ENCODE peak calls at places on chromosomes 6 and 20, in six cellular contexts. D is IMR-90, K is PC-3, C is transverse colon, A is mammary epithelial cell, J is A673. X is an unnamed sample.

GRCh38 chr6:46691052-46691451 is 3.4 kb downstream of the TDRD6 start:
- DNase-seq in D (no peak), K (no peak), C (no peak), A (no peak), J (no peak), X (no peak)

GRCh38 chr6:127030111-127030510 is 88.4 kb upstream of the RSPO3 start:
- DNase-seq in D (no peak), K (no peak), C (no peak), A (no peak), J (no peak), X (no peak)

GRCh38 chr20:36308986-36309385 is 2.8 kb downstream of the DLGAP4 start:
- DNase-seq in D (no peak), K (no peak), C (no peak), A (no peak), J (no peak), X (no peak)

GRCh38 chr20:57123139-57123903 is 143.1 kb downstream of the BMP7 start:
- DNase-seq in D (no peak), K (no peak), C (no peak), A (no peak), J (no peak), X (no peak)

GRCh38 chr6:5981274-5982026 is 25.3 kb downstream of the NRN1 start:
- DNase-seq in D (peak; percentile 9), K (peak; percentile 76), C (no peak), A (peak; percentile 80), J (peak; percentile 79), X (no peak)

GRCh38 chr6:31122803-31123706 is 2.8 kb upstream of the CDSN start:
- DNase-seq in D (peak; percentile 76), K (no peak), C (no peak), A (peak; percentile 89), J (no peak), X (peak; percentile 92)

GRCh38 chr6:94468830-94469229 is 1049.5 kb upstream of the EPHA7 start:
- DNase-seq in D (no peak), K (no peak), C (no peak), A (no peak), J (peak; percentile 86), X (no peak)

GRCh38 chr6:37676071-37676470 is 21.6 kb downstream of the MDGA1 start:
- DNase-seq in D (no peak), K (no peak), C (no peak), A (no peak), J (no peak), X (no peak)

GRCh38 chr6:142419071-142419470 is 117.3 kb downstream of the ADGRG6 start:
- DNase-seq in D (no peak), K (no peak), C (no peak), A (no peak), J (no peak), X (no peak)

GRCh38 chr6:89574860-89575561 is 63.5 kb downstream of the LYRM2 start:
- DNase-seq in D (no peak), K (peak; percentile 6), C (no peak), A (no peak), J (no peak), X (no peak)

GRCh38 chr20:38880952-38881735 is 45.1 kb upstream of the FAM83D start:
- DNase-seq in D (no peak), K (no peak), C (no peak), A (no peak), J (peak; percentile 28), X (no peak)

GRCh38 chr6:139534472-139535115 is 160.1 kb upstream of the CITED2 start:
- DNase-seq in D (no peak), K (no peak), C (no peak), A (no peak), J (no peak), X (no peak)

GRCh38 chr6:14200047-14200446 is 82.5 kb downstream of the CD83 start:
- DNase-seq in D (peak; percentile 54), K (peak; percentile 45), C (no peak), A (peak; percentile 36), J (no peak), X (no peak)

GRCh38 chr20:36572701-36573102 is 695 bp upstream of the TGIF2 start:
- DNase-seq in D (peak; percentile 51), K (no peak), C (peak; percentile 31), A (peak; percentile 24), J (peak; percentile 52), X (no peak)

GRCh38 chr6:151806757-151807512 is 547 bp upstream of the ESR1 start:
- DNase-seq in D (no peak), K (no peak), C (no peak), A (no peak), J (no peak), X (no peak)

GRCh38 chr6:1039746-1040145 is 272.2 kb upstream of the FOXQ1 start:
- DNase-seq in D (no peak), K (no peak), C (no peak), A (peak; percentile 6), J (no peak), X (no peak)

GRCh38 chr20:1469925-1470571 is 3.4 kb upstream of the NSFL1C start:
- DNase-seq in D (peak; percentile 100), K (peak; percentile 100), C (peak; percentile 87), A (peak; percentile 99), J (peak; percentile 90), X (peak; percentile 83)

GRCh38 chr6:130516604-130517003 is 150.8 kb downstream of the TMEM200A start:
- DNase-seq in D (no peak), K (no peak), C (no peak), A (no peak), J (no peak), X (no peak)

GRCh38 chr6:101303474-101303873 is 90.0 kb upstream of the GRIK2 start:
- DNase-seq in D (no peak), K (no peak), C (no peak), A (no peak), J (no peak), X (no peak)

DNA sequence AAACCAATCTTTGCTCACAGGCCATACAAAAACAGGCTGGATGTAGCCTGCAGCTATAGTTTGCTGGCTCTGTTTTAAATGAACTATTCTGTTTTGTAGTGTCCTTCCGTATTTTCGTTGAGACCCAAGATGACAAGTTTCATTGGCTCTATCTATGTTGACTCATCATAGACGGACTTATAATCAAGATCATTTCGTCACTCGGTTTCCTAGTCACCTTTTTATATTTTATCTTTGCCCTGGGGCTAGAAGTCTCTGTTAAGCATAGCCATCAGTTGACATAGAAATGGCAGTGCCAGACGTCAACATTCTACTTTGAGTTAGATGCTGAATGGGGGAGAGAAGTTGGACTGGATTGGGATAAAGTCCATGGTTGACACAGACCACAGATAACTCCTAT is 4.8 kb downstream of the PLEKHG1 start:
- DNase-seq in D (no peak), K (no peak), C (no peak), A (no peak), J (no peak), X (no peak)
- H3K27me3 ChIP-seq in D (peaks cover 19% of the 10 kb centered on the region), K (no peaks in the 10 kb centered on the region), C (no peaks in the 10 kb centered on the region), A (no peaks in the 10 kb centered on the region), J (peaks cover 11% of the 10 kb centered on the region), X (no peaks in the 10 kb centered on the region)

GRCh38 chr6:156351346-156351966 is 425.7 kb upstream of the ARID1B start:
- DNase-seq in D (no peak), K (no peak), C (no peak), A (no peak), J (no peak), X (no peak)
- TF ChIP-seq CTCF in D (no peak), K (no peak), C (no peak), A (no peak), J (no peak), X (no peak)

DNA sequence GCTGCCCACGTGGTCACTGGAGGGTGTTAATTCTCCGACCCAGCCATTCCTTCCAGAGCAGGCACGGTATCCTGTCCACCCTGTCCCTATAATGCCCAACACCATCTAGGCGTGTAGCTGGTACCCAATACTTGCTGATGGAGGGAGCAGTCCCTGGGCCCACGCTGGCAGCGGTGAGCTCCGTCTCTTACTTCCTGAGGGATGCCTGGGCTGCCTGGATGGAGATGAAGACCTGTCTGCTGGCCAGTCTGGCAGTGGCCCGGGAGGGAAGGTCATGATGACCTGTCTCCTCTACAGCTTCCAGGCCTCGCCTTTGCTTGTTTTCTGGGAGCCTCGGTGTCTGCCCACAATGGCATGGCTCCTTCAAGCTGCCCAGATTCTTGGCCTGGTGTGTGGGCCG is 297.9 kb upstream of the SUPT3H start:
- DNase-seq in D (no peak), K (no peak), C (no peak), A (no peak), J (no peak), X (no peak)
- H3K27me3 ChIP-seq in D (no peaks in the 10 kb centered on the region), K (no peaks in the 10 kb centered on the region), C (no peaks in the 10 kb centered on the region), A (no peaks in the 10 kb centered on the region), J (no peaks in the 10 kb centered on the region), X (peaks cover 8% of the 10 kb centered on the region)

GRCh38 chr6:2744206-2744771 is 6.4 kb downstream of the MYLK4 start:
- DNase-seq in D (no peak), K (peak; percentile 53), C (no peak), A (no peak), J (peak; percentile 53), X (no peak)
- TF ChIP-seq CTCF in D (peak; percentile 40), K (peak; percentile 64), C (peak; percentile 12), A (peak; percentile 44), J (peak; percentile 57), X (peak; percentile 8)

X was measured in tibial artery.